ENCODE peak calls at places on chromosomes 6 and 20, in six cellular contexts. I is small intestine; T is effector memory CD4-positive, alpha-beta T cell; C is heart left ventricle; R is breast epithelium; Q is stomach. L is an unnamed sample.

GRCh38 chr20:5923493-5923892 is 26.8 kb downstream of the TRMT6 start:
- DNase-seq in C (no peak), T (no peak), I (no peak), R (no peak), Q (no peak), L (no peak)

GRCh38 chr20:61316351-61316750 is 64.3 kb downstream of the CDH4 start:
- DNase-seq in C (no peak), Q (no peak), I (no peak), T (no peak), R (no peak), L (no peak)

GRCh38 chr6:157953580-157954091 is 28.0 kb upstream of the SYNJ2 start:
- DNase-seq in I (no peak), Q (no peak), R (no peak), C (no peak), T (no peak), L (no peak)

GRCh38 chr20:1898496-1899168 is 3.4 kb downstream of the SIRPA start:
- DNase-seq in I (no peak), C (no peak), T (no peak), Q (no peak), R (no peak), L (no peak)

GRCh38 chr6:15213838-15214398 is 32.0 kb upstream of the JARID2 start:
- DNase-seq in R (no peak), T (no peak), C (no peak), Q (no peak), I (peak; percentile 22), L (no peak)

GRCh38 chr6:7144810-7145209 is 37.0 kb downstream of the RREB1 start:
- DNase-seq in Q (no peak), I (no peak), C (no peak), T (no peak), R (no peak), L (no peak)

GRCh38 chr20:24908642-24909041 is 40.4 kb upstream of the CST7 start:
- DNase-seq in I (no peak), T (no peak), C (no peak), R (no peak), Q (no peak), L (no peak)

GRCh38 chr6:29793036-29793356 is 34.6 kb upstream of the HLA-G start:
- DNase-seq in Q (no peak), C (no peak), T (no peak), I (no peak), R (no peak), L (no peak)

GRCh38 chr20:49513009-49513408 is 30.5 kb upstream of the KCNB1 start:
- DNase-seq in T (no peak), R (no peak), Q (no peak), C (no peak), I (no peak), L (no peak)

GRCh38 chr6:35852994-35853393 is 47.8 kb downstream of the LHFPL5 start:
- DNase-seq in Q (no peak), T (no peak), I (no peak), R (no peak), C (no peak), L (no peak)

GRCh38 chr20:63930971-63931553 is 25.2 kb downstream of the UCKL1 start:
- DNase-seq in T (no peak), Q (peak; percentile 95), I (no peak), R (no peak), C (no peak), L (no peak)

DNA sequence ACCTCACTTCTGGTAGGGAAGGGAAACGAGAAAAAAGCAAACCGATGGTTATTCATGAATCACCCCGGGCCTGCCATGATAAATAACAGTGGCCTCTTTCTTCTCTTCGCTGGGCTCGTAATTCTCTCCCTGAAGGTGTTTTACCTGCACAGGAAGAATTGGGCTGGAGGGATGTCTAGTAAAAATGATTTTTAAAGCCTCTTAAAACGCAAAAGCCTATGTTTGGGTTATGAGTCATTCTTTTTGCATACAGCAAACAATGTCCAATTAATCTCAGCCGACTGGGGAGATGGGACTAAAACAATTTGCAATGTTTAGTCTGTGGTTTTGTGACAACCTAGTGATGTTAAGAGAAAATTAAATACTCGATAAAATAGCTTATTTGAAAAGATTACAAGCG is 16.7 kb downstream of the LINC00237 start:
- DNase-seq in C (no peak), R (no peak), I (no peak), T (no peak), Q (no peak), L (no peak)
- H3K27me3 ChIP-seq in C (peaks cover 50% of the 10 kb centered on the region), R (peaks cover 45% of the 10 kb centered on the region), I (no peaks in the 10 kb centered on the region), T (peaks cover 14% of the 10 kb centered on the region), Q (no peaks in the 10 kb centered on the region), L (no peaks in the 10 kb centered on the region)

GRCh38 chr20:62406635-62407176 is 379 bp downstream of the CABLES2 start:
- DNase-seq in R (no peak), T (no peak), Q (no peak), I (no peak), C (no peak), L (no peak)
- H3K27me3 ChIP-seq in R (no peaks in the 10 kb centered on the region), T (no peaks in the 10 kb centered on the region), Q (no peaks in the 10 kb centered on the region), I (no peaks in the 10 kb centered on the region), C (no peaks in the 10 kb centered on the region), L (no peaks in the 10 kb centered on the region)

GRCh38 chr20:44745122-44745521 is 543 bp upstream of the KCNK15 start:
- DNase-seq in R (no peak), C (no peak), T (no peak), I (no peak), Q (no peak), L (no peak)
- H3K27me3 ChIP-seq in R (no peaks in the 10 kb centered on the region), C (peaks cover 6% of the 10 kb centered on the region), T (peaks cover 9% of the 10 kb centered on the region), I (no peaks in the 10 kb centered on the region), Q (no peaks in the 10 kb centered on the region), L (no peaks in the 10 kb centered on the region)

GRCh38 chr20:46031014-46031569 is 2.1 kb downstream of the SLC12A5 start:
- DNase-seq in Q (no peak), C (no peak), R (no peak), I (no peak), T (no peak), L (no peak)
- H3K27me3 ChIP-seq in Q (peaks cover 20% of the 10 kb centered on the region), C (peaks cover 72% of the 10 kb centered on the region), R (peaks cover 99% of the 10 kb centered on the region), I (peaks cover 13% of the 10 kb centered on the region), T (peaks cover 47% of the 10 kb centered on the region), L (peaks cover 15% of the 10 kb centered on the region)

GRCh38 chr6:44269921-44270525 is at the start of gene TMEM151B:
- DNase-seq in I (no peak), T (no peak), C (no peak), Q (no peak), R (no peak), L (peak; percentile 8)
- H3K27me3 ChIP-seq in I (peaks cover 12% of the 10 kb centered on the region), T (peaks cover 30% of the 10 kb centered on the region), C (peaks cover 24% of the 10 kb centered on the region), Q (peaks cover 4% of the 10 kb centered on the region), R (peaks cover 20% of the 10 kb centered on the region), L (no peaks in the 10 kb centered on the region)

DNA sequence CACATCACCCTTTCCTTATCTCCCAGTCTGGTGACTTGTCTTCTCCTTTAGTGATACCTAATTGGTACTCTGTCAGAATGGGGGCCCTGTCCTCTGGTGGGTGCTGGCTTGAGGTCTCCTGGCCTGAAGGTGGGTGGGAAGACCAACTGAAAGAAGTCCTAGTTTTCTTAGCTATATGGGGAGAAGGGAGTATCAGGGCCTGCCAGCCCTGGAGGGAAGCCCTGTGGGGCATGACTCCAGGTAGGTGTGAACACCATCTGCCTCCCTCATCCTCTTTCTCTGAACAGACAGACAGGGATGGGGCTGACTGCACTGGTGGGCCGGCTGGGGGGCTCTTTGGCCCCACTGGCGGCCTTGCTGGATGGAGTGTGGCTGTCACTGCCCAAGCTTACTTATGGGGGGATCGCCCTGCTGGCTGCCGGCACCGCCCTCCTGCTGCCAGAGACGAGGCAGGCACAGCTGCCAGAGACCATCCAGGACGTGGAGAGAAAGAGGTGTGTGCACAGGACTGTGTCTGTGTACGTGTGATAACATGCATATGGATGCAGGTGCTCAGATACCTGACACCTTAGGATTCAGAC is 4.8 kb downstream of the CRIP3 start:
- DNase-seq in T (no peak), I (no peak), Q (no peak), R (no peak), C (no peak), L (no peak)
- H3K27me3 ChIP-seq in T (no peaks in the 10 kb centered on the region), I (no peaks in the 10 kb centered on the region), Q (no peaks in the 10 kb centered on the region), R (peaks cover 6% of the 10 kb centered on the region), C (no peaks in the 10 kb centered on the region), L (no peaks in the 10 kb centered on the region)